ENCODE peak calls at places on chromosomes 13 and 19, in ten cellular contexts. B, A, V, N, K, Q, C, H, S and E are unnamed samples.

GRCh38 chr13:113579686-113580085 is 4.9 kb upstream of the TFDP1 start:
- DNase-seq in K (no peak), C (no peak), Q (no peak), V (peak; percentile 24), N (no peak), A (no peak), H (no peak), S (no peak), B (no peak), E (no peak)

GRCh38 chr19:33482486-33482885 is 39.1 kb downstream of the PEPD start:
- DNase-seq in N (no peak), V (no peak), Q (no peak), B (no peak), S (no peak), K (no peak), A (no peak), C (no peak), H (no peak), E (no peak)

GRCh38 chr19:24002256-24002945 is 84.6 kb upstream of the ZNF254 start:
- DNase-seq in S (no peak), C (no peak), V (no peak), H (no peak), A (no peak), N (no peak), Q (no peak), K (no peak), B (no peak), E (no peak)

GRCh38 chr19:37931941-37932655 is 25.1 kb downstream of the SIPA1L3 start:
- DNase-seq in Q (no peak), H (peak; percentile 55), S (peak; percentile 21), C (peak; percentile 76), V (peak; percentile 78), K (no peak), N (peak; percentile 99), B (no peak), A (peak; percentile 88), E (peak; percentile 84)

GRCh38 chr13:36848228-36848982 is 29.4 kb downstream of the RFXAP start:
- DNase-seq in H (no peak), V (peak; percentile 55), A (no peak), S (no peak), C (peak; percentile 45), Q (no peak), N (no peak), K (no peak), B (no peak), E (no peak)

GRCh38 chr19:41307954-41308449 is 2.0 kb upstream of the CCDC97 start:
- DNase-seq in H (no peak), Q (no peak), B (no peak), C (no peak), A (no peak), S (no peak), N (no peak), V (no peak), K (no peak), E (no peak)

GRCh38 chr19:572891-573825 is 762 bp downstream of the BSG start:
- DNase-seq in S (no peak), V (no peak), N (peak; percentile 69), C (peak; percentile 82), B (no peak), A (peak; percentile 70), K (no peak), H (no peak), Q (no peak), E (no peak)

GRCh38 chr13:67228909-67229308 is 1.2 kb downstream of the PCDH9 start:
- DNase-seq in A (no peak), S (no peak), C (peak; percentile 5), V (no peak), Q (no peak), B (no peak), K (no peak), N (no peak), H (no peak), E (no peak)

GRCh38 chr19:36236304-36236945 is 21.5 kb downstream of the ZNF146 start:
- DNase-seq in S (no peak), N (no peak), Q (no peak), A (no peak), C (no peak), H (no peak), K (no peak), B (no peak), V (no peak), E (no peak)

GRCh38 chr13:34863360-34864135 is 78.5 kb upstream of the NBEA start:
- DNase-seq in S (no peak), C (peak; percentile 91), Q (no peak), A (peak; percentile 65), H (no peak), N (no peak), K (no peak), B (no peak), V (no peak), E (no peak)

GRCh38 chr19:42102877-42103276 is 26.9 kb downstream of the ZNF574 start:
- DNase-seq in N (no peak), H (no peak), S (no peak), K (no peak), C (no peak), A (no peak), V (no peak), Q (no peak), B (no peak), E (no peak)

GRCh38 chr19:45771331-45771933 is 2.4 kb upstream of the SIX5 start:
- DNase-seq in B (no peak), N (no peak), V (peak; percentile 55), C (no peak), K (no peak), Q (no peak), S (no peak), H (no peak), A (no peak), E (no peak)

GRCh38 chr19:13430790-13431582 is 75.3 kb downstream of the CACNA1A start:
- DNase-seq in H (peak; percentile 32), K (peak; percentile 40), N (peak; percentile 19), C (peak; percentile 76), V (peak; percentile 85), S (no peak), Q (peak; percentile 13), A (peak; percentile 51), B (no peak), E (no peak)

GRCh38 chr13:40342901-40343300 is 323.5 kb downstream of the FOXO1 start:
- DNase-seq in B (no peak), H (no peak), A (no peak), S (no peak), K (no peak), C (no peak), Q (no peak), V (no peak), N (no peak), E (no peak)

GRCh38 chr19:18437481-18438330 is at the start of gene ISYNA1:
- DNase-seq in S (no peak), C (peak; percentile 69), V (peak; percentile 89), B (no peak), A (peak; percentile 76), K (no peak), Q (no peak), N (peak; percentile 59), H (no peak), E (no peak)

DNA sequence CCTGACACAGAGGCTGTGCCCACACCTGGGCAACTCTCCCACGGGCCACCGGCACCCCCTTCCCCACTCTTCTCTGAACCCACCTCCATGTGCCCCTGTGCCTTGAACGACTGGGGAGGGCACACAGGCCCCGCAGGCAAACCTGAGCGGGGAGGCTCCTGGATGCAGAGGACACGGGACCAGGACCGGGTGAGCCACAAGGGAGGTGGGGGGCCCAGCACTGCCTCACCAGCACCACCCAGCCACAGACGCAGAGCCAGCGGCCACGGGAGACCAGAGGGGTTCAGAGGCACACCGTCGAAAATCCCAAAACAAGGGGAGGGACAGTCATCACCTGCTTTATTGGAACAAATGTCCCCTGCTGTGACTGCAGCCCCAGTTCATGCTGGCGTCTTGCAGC is 49.4 kb downstream of the STK24 start:
- DNase-seq in S (no peak), K (no peak), A (no peak), Q (no peak), V (no peak), H (no peak), B (no peak), C (no peak), N (no peak), E (no peak)
- H3K4me1 ChIP-seq in S (peaks cover 23% of the 10 kb centered on the region), K (peaks cover 100% of the 10 kb centered on the region), A (no peaks in the 10 kb centered on the region), Q (no peaks in the 10 kb centered on the region), V (peaks cover 32% of the 10 kb centered on the region), H (peaks cover 53% of the 10 kb centered on the region), B (peaks cover 54% of the 10 kb centered on the region), C (peaks cover 7% of the 10 kb centered on the region), N (peaks cover 78% of the 10 kb centered on the region), E (no peaks in the 10 kb centered on the region)

DNA sequence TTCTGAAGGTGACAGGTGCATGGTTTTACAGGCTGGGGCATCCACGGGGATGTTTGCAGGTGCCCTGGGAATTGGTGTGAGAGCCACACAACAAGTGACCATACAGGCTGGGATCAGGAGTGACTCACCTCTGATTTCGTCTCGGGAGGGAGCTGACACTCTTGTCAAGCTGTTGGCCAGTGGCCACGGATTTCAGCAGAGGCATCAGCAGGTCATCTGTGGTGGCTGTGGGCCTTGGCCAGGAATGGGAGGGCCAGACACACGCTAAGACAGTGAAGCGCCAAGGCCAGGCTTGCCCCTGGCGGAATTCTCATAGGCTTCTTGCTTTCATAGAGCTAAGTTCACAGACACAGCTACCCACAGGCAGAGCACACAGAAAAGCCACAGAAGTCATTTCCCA is 108.6 kb downstream of the HSPH1 start:
- DNase-seq in Q (no peak), S (no peak), C (peak; percentile 20), B (no peak), V (no peak), K (no peak), H (no peak), A (no peak), N (no peak), E (no peak)
- H3K27ac ChIP-seq in Q (no peak overlapping the region), S (no peak overlapping the region), C (no peak overlapping the region), B (no peak overlapping the region), V (no peak overlapping the region), K (no peak overlapping the region), H (no peak overlapping the region), A (no peak overlapping the region), N (no peak overlapping the region), E (no peak overlapping the region)

DNA sequence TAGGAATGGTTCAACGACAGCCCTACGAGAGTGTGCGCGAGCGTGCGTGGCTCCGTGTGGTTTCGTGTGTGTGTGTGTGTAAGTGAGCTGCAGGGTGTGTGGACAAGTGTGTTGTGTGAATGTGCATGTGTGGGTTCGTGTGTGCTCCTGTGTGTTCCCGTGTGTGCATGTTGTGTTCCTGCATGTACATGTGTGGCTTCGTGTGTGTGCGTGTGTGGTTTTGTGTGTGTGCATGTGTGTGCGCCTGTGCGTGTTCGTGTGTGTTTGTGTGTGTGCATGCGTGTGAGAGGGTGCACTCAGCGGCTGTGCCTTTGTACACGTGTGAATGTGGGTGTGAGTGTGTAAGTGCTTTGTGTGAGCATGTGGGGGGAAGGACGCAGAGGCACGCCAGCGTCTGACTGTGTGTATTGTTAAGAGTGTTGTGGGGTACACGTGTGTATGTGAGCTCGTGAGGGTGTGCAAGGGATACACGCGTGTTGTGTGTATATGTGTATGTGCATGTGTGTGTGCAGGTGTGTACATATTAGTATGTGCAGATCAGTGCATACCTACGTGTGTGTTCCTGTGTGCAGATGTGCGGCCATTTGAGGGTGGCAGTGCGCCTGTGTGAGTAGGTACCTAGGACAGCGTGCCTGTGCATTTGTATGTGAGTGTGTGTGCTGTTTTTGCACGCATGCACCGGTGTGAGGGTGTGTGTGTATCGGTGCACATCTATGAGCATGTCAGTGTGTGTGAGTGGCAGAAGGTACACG is 24.3 kb upstream of the ONECUT3 start:
- DNase-seq in A (no peak), C (no peak), N (no peak), Q (no peak), H (no peak), S (no peak), K (no peak), B (no peak), V (no peak), E (no peak)
- H3K27me3 ChIP-seq in A (peaks cover 41% of the 10 kb centered on the region), C (peaks cover 12% of the 10 kb centered on the region), N (peaks cover 18% of the 10 kb centered on the region), Q (peaks cover 93% of the 10 kb centered on the region), H (peaks cover 96% of the 10 kb centered on the region), S (peaks cover 16% of the 10 kb centered on the region), K (no peaks in the 10 kb centered on the region), B (peaks cover 11% of the 10 kb centered on the region), V (peaks cover 1% of the 10 kb centered on the region), E (peaks cover 17% of the 10 kb centered on the region)

GRCh38 chr19:58228584-58229254 is at the start of gene ZNF544:
- DNase-seq in S (peak; percentile 7), V (peak; percentile 88), K (peak; percentile 41), H (peak; percentile 35), C (peak; percentile 91), N (peak; percentile 83), Q (peak; percentile 9), B (no peak), A (peak; percentile 91), E (peak; percentile 83)
- H3K4me1 ChIP-seq in S (peaks cover 9% of the 10 kb centered on the region), V (peaks cover 14% of the 10 kb centered on the region), K (peaks cover 15% of the 10 kb centered on the region), H (peaks cover 19% of the 10 kb centered on the region), C (peaks cover 11% of the 10 kb centered on the region), N (peaks cover 13% of the 10 kb centered on the region), Q (no peaks in the 10 kb centered on the region), B (peaks cover 15% of the 10 kb centered on the region), A (peaks cover 5% of the 10 kb centered on the region), E (peaks cover 5% of the 10 kb centered on the region)